ENCODE peak calls at places on chromosome 9, in five cellular contexts. Z is WTC11, B is AG08396, L is foreskin fibroblast, C is fibroblast of lung. F is an unnamed sample.

GRCh38 chr9:13688223-13688989 is 408.9 kb upstream of the MPDZ start:
- DNase-seq in L (peak; percentile 5), C (no peak), Z (peak; percentile 11), B (no peak), F (no peak)

GRCh38 chr9:116789097-116789496 is 102.0 kb downstream of the TRIM32 start:
- DNase-seq in B (no peak), C (no peak), Z (no peak), L (no peak), F (no peak)

GRCh38 chr9:132125944-132126720 is 35.7 kb upstream of the NTNG2 start:
- DNase-seq in Z (no peak), L (no peak), B (no peak), C (no peak), F (no peak)

GRCh38 chr9:113581865-113582697 is 118.6 kb downstream of the RGS3 start:
- DNase-seq in B (peak; percentile 83), Z (no peak), C (peak; percentile 94), L (peak; percentile 94), F (no peak)

GRCh38 chr9:3549243-3549642 is 23.4 kb upstream of the RFX3 start:
- DNase-seq in B (no peak), Z (no peak), C (no peak), L (no peak), F (no peak)

GRCh38 chr9:105670315-105670714 is 8.1 kb downstream of the TAL2 start:
- DNase-seq in B (no peak), Z (no peak), C (no peak), L (no peak), F (no peak)

GRCh38 chr9:135137398-135137832 is 49.9 kb downstream of the OLFM1 start:
- DNase-seq in C (no peak), Z (no peak), B (no peak), L (no peak), F (no peak)

GRCh38 chr9:2418619-2419018 is 203.0 kb upstream of the VLDLR start:
- DNase-seq in B (no peak), L (peak; percentile 24), C (peak; percentile 74), Z (no peak), F (peak; percentile 73)

GRCh38 chr9:82923410-82924242 is 139.3 kb downstream of the RASEF start:
- DNase-seq in C (no peak), B (no peak), Z (no peak), L (no peak), F (no peak)

GRCh38 chr9:70044450-70045307 is 1.0 kb downstream of the MAMDC2 start:
- DNase-seq in L (peak; percentile 76), Z (peak; percentile 44), C (peak; percentile 49), B (peak; percentile 60), F (no peak)

GRCh38 chr9:120394058-120394669 is 185.8 kb downstream of the CDK5RAP2 start:
- DNase-seq in L (peak; percentile 97), B (peak; percentile 83), Z (no peak), C (peak; percentile 97), F (peak; percentile 93)

GRCh38 chr9:3968891-3969290 is 331.0 kb downstream of the GLIS3 start:
- DNase-seq in L (no peak), B (no peak), C (no peak), Z (no peak), F (no peak)

GRCh38 chr9:8867148-8867547 is 1067.6 kb upstream of the DMAC1 start:
- DNase-seq in C (no peak), B (no peak), L (no peak), Z (no peak), F (no peak)

GRCh38 chr9:85420750-85421149 is 321.0 kb downstream of the AGTPBP1 start:
- DNase-seq in L (no peak), B (no peak), C (no peak), Z (peak; percentile 51), F (no peak)

GRCh38 chr9:18492612-18493011 is 18.7 kb downstream of the ADAMTSL1 start:
- DNase-seq in L (peak; percentile 73), Z (no peak), B (no peak), C (no peak), F (no peak)

GRCh38 chr9:4967521-4967920 is 17.6 kb upstream of the JAK2 start:
- DNase-seq in Z (no peak), L (peak; percentile 58), C (peak; percentile 18), B (no peak), F (peak; percentile 70)

GRCh38 chr9:10804486-10804885 is 191.7 kb upstream of the PTPRD start:
- DNase-seq in B (no peak), L (no peak), Z (no peak), C (no peak), F (no peak)

GRCh38 chr9:29830815-29831214 is 2257.5 kb upstream of the C9orf72 start:
- DNase-seq in L (no peak), C (no peak), Z (peak; percentile 54), B (no peak), F (peak; percentile 6)

GRCh38 chr9:121638901-121639592 is 12.4 kb upstream of the DAB2IP start:
- DNase-seq in B (no peak), Z (no peak), C (no peak), L (no peak), F (no peak)

GRCh38 chr9:89879276-89879675 is 274.5 kb downstream of the GADD45G start:
- DNase-seq in L (no peak), C (no peak), Z (no peak), B (no peak), F (no peak)

GRCh38 chr9:4740623-4741364 is at the start of gene AK3:
- DNase-seq in Z (peak; percentile 91), L (peak; percentile 95), C (peak; percentile 86), B (peak; percentile 97), F (peak; percentile 49)

GRCh38 chr9:82606761-82607382 is 456.1 kb downstream of the RASEF start:
- DNase-seq in C (peak; percentile 85), Z (peak; percentile 48), L (peak; percentile 87), B (peak; percentile 58), F (peak; percentile 21)

GRCh38 chr9:92392690-92393089 is 11.7 kb downstream of the OGN start:
- DNase-seq in Z (no peak), B (no peak), C (no peak), L (peak; percentile 56), F (no peak)

GRCh38 chr9:94783121-94783664 is 56.7 kb downstream of the AOPEP start:
- DNase-seq in Z (peak; percentile 66), C (peak; percentile 89), B (peak; percentile 56), L (peak; percentile 92), F (peak; percentile 52)

GRCh38 chr9:136399176-136400037 is 563 bp downstream of the SNAPC4 start:
- DNase-seq in Z (peak; percentile 28), C (no peak), B (peak; percentile 76), L (peak; percentile 62), F (no peak)

GRCh38 chr9:126482361-126483044 is 131.2 kb upstream of the LMX1B start:
- DNase-seq in B (peak; percentile 81), Z (peak; percentile 64), C (peak; percentile 72), L (peak; percentile 63), F (peak; percentile 41)

GRCh38 chr9:100602302-100602930 is 24.5 kb downstream of the CAVIN4 start:
- DNase-seq in Z (peak; percentile 46), C (peak; percentile 59), L (peak; percentile 71), B (peak; percentile 54), F (no peak)

GRCh38 chr9:117772960-117773359 is 68.8 kb downstream of the TLR4 start:
- DNase-seq in C (no peak), B (no peak), Z (no peak), L (peak; percentile 79), F (peak; percentile 72)

GRCh38 chr9:125550216-125550614 is 156.8 kb downstream of the MAPKAP1 start:
- DNase-seq in L (peak; percentile 65), B (no peak), Z (no peak), C (peak; percentile 51), F (no peak)

F was measured in skeletal muscle cell.